ENCODE peak calls at places on chromosomes 3 and 15, in eight cellular contexts. One of them, this sample, is unnamed.
A peak's percentile ranks its signal among the peaks of the same experiment; 100 is the strongest.

GRCh38 chr3:48125026-48125704 is 63.1 kb downstream of the CDC25A start:
- DNase-seq in stromal cell of bone marrow: no peak
- DNase-seq in left cardiac atrium: peak; percentile 33
- DNase-seq in HCEC 1CT: peak; percentile 31
- DNase-seq in DMS153: no peak
- DNase-seq in omental fat pad: no peak
- DNase-seq in BE2C: no peak
- DNase-seq in neural crest cell: no peak
- DNase-seq in this sample: no peak

GRCh38 chr3:182948305-182948704 is 32.0 kb downstream of the DCUN1D1 start:
- DNase-seq in omental fat pad: no peak
- DNase-seq in HCEC 1CT: no peak
- DNase-seq in neural crest cell: no peak
- DNase-seq in stromal cell of bone marrow: no peak
- DNase-seq in BE2C: no peak
- DNase-seq in left cardiac atrium: no peak
- DNase-seq in DMS153: no peak
- DNase-seq in this sample: no peak

GRCh38 chr3:148648685-148649352 is 48.9 kb upstream of the AGTR1 start:
- DNase-seq in stromal cell of bone marrow: peak; percentile 75
- DNase-seq in neural crest cell: no peak
- DNase-seq in DMS153: no peak
- DNase-seq in HCEC 1CT: peak; percentile 84
- DNase-seq in left cardiac atrium: no peak
- DNase-seq in BE2C: no peak
- DNase-seq in omental fat pad: no peak
- DNase-seq in this sample: no peak

GRCh38 chr3:127369356-127369935 is 81.6 kb upstream of the PRR20G start:
- DNase-seq in BE2C: no peak
- DNase-seq in left cardiac atrium: no peak
- DNase-seq in DMS153: no peak
- DNase-seq in neural crest cell: no peak
- DNase-seq in omental fat pad: no peak
- DNase-seq in HCEC 1CT: no peak
- DNase-seq in stromal cell of bone marrow: no peak
- DNase-seq in this sample: no peak

GRCh38 chr3:15405448-15406050 is 21.8 kb downstream of the METTL6 start:
- DNase-seq in left cardiac atrium: no peak
- DNase-seq in neural crest cell: no peak
- DNase-seq in stromal cell of bone marrow: no peak
- DNase-seq in DMS153: peak; percentile 3
- DNase-seq in BE2C: no peak
- DNase-seq in omental fat pad: no peak
- DNase-seq in HCEC 1CT: peak; percentile 54
- DNase-seq in this sample: no peak

GRCh38 chr15:20644896-20645295 is 103.3 kb upstream of the GOLGA6L6 start:
- DNase-seq in omental fat pad: no peak
- DNase-seq in neural crest cell: no peak
- DNase-seq in DMS153: no peak
- DNase-seq in HCEC 1CT: no peak
- DNase-seq in stromal cell of bone marrow: no peak
- DNase-seq in BE2C: no peak
- DNase-seq in left cardiac atrium: no peak
- DNase-seq in this sample: no peak

GRCh38 chr3:32276279-32276841 is 37.9 kb downstream of the CMTM8 start:
- DNase-seq in HCEC 1CT: no peak
- DNase-seq in left cardiac atrium: no peak
- DNase-seq in DMS153: no peak
- DNase-seq in stromal cell of bone marrow: peak; percentile 19
- DNase-seq in neural crest cell: no peak
- DNase-seq in BE2C: no peak
- DNase-seq in omental fat pad: no peak
- DNase-seq in this sample: no peak

GRCh38 chr3:192795021-192795420 is 67.7 kb upstream of the FGF12 start:
- DNase-seq in stromal cell of bone marrow: no peak
- DNase-seq in BE2C: no peak
- DNase-seq in DMS153: no peak
- DNase-seq in left cardiac atrium: no peak
- DNase-seq in HCEC 1CT: no peak
- DNase-seq in omental fat pad: no peak
- DNase-seq in neural crest cell: no peak
- DNase-seq in this sample: no peak